ENCODE peak calls at places on chromosomes 16 and 17, in four cellular contexts. One of them, this sample, is unnamed.

GRCh38 chr16:68232335-68232734 is 3.6 kb downstream of the ESRP2 start:
- DNase-seq in mucosa of descending colon: no peak
- DNase-seq in activated T-cell treated with anti-CD3 and anti-CD28 coated beads, Interleukin-2, amount 50 U/mL, for 48 hours: no peak
- DNase-seq in HFFc6: no peak
- DNase-seq in this sample: no peak

GRCh38 chr16:8632675-8633182 is 11.2 kb downstream of the METTL22 start:
- DNase-seq in mucosa of descending colon: peak
- DNase-seq in activated T-cell treated with anti-CD3 and anti-CD28 coated beads, Interleukin-2, amount 50 U/mL, for 48 hours: no peak
- DNase-seq in HFFc6: no peak
- DNase-seq in this sample: no peak

GRCh38 chr16:31357324-31358156 is 2.6 kb downstream of the ITGAX start:
- DNase-seq in mucosa of descending colon: no peak
- DNase-seq in activated T-cell treated with anti-CD3 and anti-CD28 coated beads, Interleukin-2, amount 50 U/mL, for 48 hours: no peak
- DNase-seq in HFFc6: no peak
- DNase-seq in this sample: no peak

GRCh38 chr16:12609937-12610699 is 193.6 kb downstream of the CPPED1 start:
- DNase-seq in mucosa of descending colon: no peak
- DNase-seq in activated T-cell treated with anti-CD3 and anti-CD28 coated beads, Interleukin-2, amount 50 U/mL, for 48 hours: no peak
- DNase-seq in HFFc6: no peak
- DNase-seq in this sample: no peak

GRCh38 chr17:40901981-40902862 is 17.2 kb upstream of the KRT20 start:
- DNase-seq in mucosa of descending colon: peak
- DNase-seq in activated T-cell treated with anti-CD3 and anti-CD28 coated beads, Interleukin-2, amount 50 U/mL, for 48 hours: no peak
- DNase-seq in HFFc6: peak
- DNase-seq in this sample: no peak

GRCh38 chr16:79532785-79533184 is 67.8 kb downstream of the MAF start:
- DNase-seq in mucosa of descending colon: no peak
- DNase-seq in activated T-cell treated with anti-CD3 and anti-CD28 coated beads, Interleukin-2, amount 50 U/mL, for 48 hours: no peak
- DNase-seq in HFFc6: no peak
- DNase-seq in this sample: no peak

GRCh38 chr16:85347213-85347591 is 234.9 kb upstream of the CIBAR2 start:
- DNase-seq in mucosa of descending colon: peak
- DNase-seq in activated T-cell treated with anti-CD3 and anti-CD28 coated beads, Interleukin-2, amount 50 U/mL, for 48 hours: peak
- DNase-seq in HFFc6: no peak
- DNase-seq in this sample: peak

GRCh38 chr16:19359556-19359955 is 58.1 kb upstream of the TMC5 start:
- DNase-seq in mucosa of descending colon: no peak
- DNase-seq in activated T-cell treated with anti-CD3 and anti-CD28 coated beads, Interleukin-2, amount 50 U/mL, for 48 hours: no peak
- DNase-seq in HFFc6: no peak
- DNase-seq in this sample: no peak

GRCh38 chr17:16516594-16517018 is 24.6 kb upstream of the LRRC75A start:
- DNase-seq in mucosa of descending colon: no peak
- DNase-seq in activated T-cell treated with anti-CD3 and anti-CD28 coated beads, Interleukin-2, amount 50 U/mL, for 48 hours: no peak
- DNase-seq in HFFc6: peak
- DNase-seq in this sample: no peak

GRCh38 chr17:36461330-36462110 is 25.0 kb upstream of the ZNHIT3 start:
- DNase-seq in mucosa of descending colon: no peak
- DNase-seq in activated T-cell treated with anti-CD3 and anti-CD28 coated beads, Interleukin-2, amount 50 U/mL, for 48 hours: no peak
- DNase-seq in HFFc6: no peak
- DNase-seq in this sample: no peak

GRCh38 chr17:2433696-2434095 is 32.8 kb upstream of the MNT start:
- DNase-seq in mucosa of descending colon: no peak
- DNase-seq in activated T-cell treated with anti-CD3 and anti-CD28 coated beads, Interleukin-2, amount 50 U/mL, for 48 hours: no peak
- DNase-seq in HFFc6: peak
- DNase-seq in this sample: no peak

GRCh38 chr16:57003439-57004386 is 14.4 kb downstream of the NLRC5 start:
- DNase-seq in mucosa of descending colon: no peak
- DNase-seq in activated T-cell treated with anti-CD3 and anti-CD28 coated beads, Interleukin-2, amount 50 U/mL, for 48 hours: no peak
- DNase-seq in HFFc6: no peak
- DNase-seq in this sample: no peak

GRCh38 chr17:49681336-49681735 is 3.4 kb upstream of the SPOP start:
- DNase-seq in mucosa of descending colon: no peak
- DNase-seq in activated T-cell treated with anti-CD3 and anti-CD28 coated beads, Interleukin-2, amount 50 U/mL, for 48 hours: no peak
- DNase-seq in HFFc6: no peak
- DNase-seq in this sample: no peak

GRCh38 chr17:44972953-44973352 is 4.8 kb upstream of the C1QL1 start:
- DNase-seq in mucosa of descending colon: no peak
- DNase-seq in activated T-cell treated with anti-CD3 and anti-CD28 coated beads, Interleukin-2, amount 50 U/mL, for 48 hours: no peak
- DNase-seq in HFFc6: peak
- DNase-seq in this sample: no peak

GRCh38 chr16:65070831-65071230 is 51.0 kb downstream of the CDH11 start:
- DNase-seq in mucosa of descending colon: peak
- DNase-seq in activated T-cell treated with anti-CD3 and anti-CD28 coated beads, Interleukin-2, amount 50 U/mL, for 48 hours: no peak
- DNase-seq in HFFc6: peak
- DNase-seq in this sample: no peak

GRCh38 chr17:35588196-35588920 is 1.2 kb downstream of the AP2B1 start:
- DNase-seq in mucosa of descending colon: no peak
- DNase-seq in activated T-cell treated with anti-CD3 and anti-CD28 coated beads, Interleukin-2, amount 50 U/mL, for 48 hours: no peak
- DNase-seq in HFFc6: peak
- DNase-seq in this sample: no peak

GRCh38 chr16:58366247-58367031 is 25.8 kb upstream of the GINS3 start:
- DNase-seq in mucosa of descending colon: no peak
- DNase-seq in activated T-cell treated with anti-CD3 and anti-CD28 coated beads, Interleukin-2, amount 50 U/mL, for 48 hours: no peak
- DNase-seq in HFFc6: peak
- DNase-seq in this sample: no peak

GRCh38 chr17:45338996-45339535 is 22.2 kb upstream of the MAP3K14 start:
- DNase-seq in mucosa of descending colon: no peak
- DNase-seq in activated T-cell treated with anti-CD3 and anti-CD28 coated beads, Interleukin-2, amount 50 U/mL, for 48 hours: no peak
- DNase-seq in HFFc6: no peak
- DNase-seq in this sample: no peak

GRCh38 chr16:11666108-11667055 is 1.9 kb upstream of the SNN start:
- DNase-seq in mucosa of descending colon: no peak
- DNase-seq in activated T-cell treated with anti-CD3 and anti-CD28 coated beads, Interleukin-2, amount 50 U/mL, for 48 hours: no peak
- DNase-seq in HFFc6: no peak
- DNase-seq in this sample: no peak

GRCh38 chr17:4739122-4740024 is at the start of the genes CXCL16 and ZMYND15:
- DNase-seq in mucosa of descending colon: peak
- DNase-seq in activated T-cell treated with anti-CD3 and anti-CD28 coated beads, Interleukin-2, amount 50 U/mL, for 48 hours: peak
- DNase-seq in HFFc6: no peak
- DNase-seq in this sample: peak

GRCh38 chr17:65293584-65294183 is 156.5 kb downstream of the RGS9 start:
- DNase-seq in mucosa of descending colon: peak
- DNase-seq in activated T-cell treated with anti-CD3 and anti-CD28 coated beads, Interleukin-2, amount 50 U/mL, for 48 hours: no peak
- DNase-seq in HFFc6: no peak
- DNase-seq in this sample: no peak

This sample was measured in activated naive CD8-positive, alpha-beta T cell treated with anti-CD3 and anti-CD28 coated beads, Interleukin-2, amount 50 U/mL, for 24 hours.